ENCODE peak calls at places on chromosome 17, in seven cellular contexts. E is H1, Z is H9, X is neuronal stem cell, A is mesendoderm, T is mesenchymal stem cell, L is trophoblast cell. U is an unnamed sample.

GRCh38 chr17:72554508-72554907 is 433.7 kb downstream of the SOX9 start:
- DNase-seq in A (no peak), E (no peak), X (no peak), L (no peak), T (no peak), Z (no peak), U (no peak)

GRCh38 chr17:47692895-47693666 is 880 bp upstream of the TBKBP1 start:
- DNase-seq in E (no peak), T (peak), L (no peak), Z (peak), X (no peak), A (peak), U (no peak)

GRCh38 chr17:76497979-76498885 is 3.0 kb downstream of the RHBDF2 start:
- DNase-seq in X (no peak), Z (peak), A (peak), E (peak), T (peak), L (peak), U (peak)

GRCh38 chr17:50022463-50023130 is 27.6 kb upstream of the DLX3 start:
- DNase-seq in L (no peak), E (no peak), Z (no peak), A (no peak), T (peak), X (no peak), U (peak)

GRCh38 chr17:9645858-9646555 is 690 bp downstream of the USP43 start:
- DNase-seq in A (peak), T (peak), E (peak), Z (peak), L (peak), X (peak), U (no peak)

GRCh38 chr17:58968662-58969061 is 138.0 kb downstream of the TRIM37 start:
- DNase-seq in T (no peak), L (no peak), X (no peak), Z (no peak), E (no peak), A (no peak), U (peak)

GRCh38 chr17:41894791-41895331 is 23.9 kb downstream of the ACLY start:
- DNase-seq in X (no peak), T (peak), E (no peak), L (peak), A (peak), Z (no peak), U (peak)

GRCh38 chr17:6163632-6164319 is 93.6 kb downstream of the WSCD1 start:
- DNase-seq in Z (peak), X (no peak), T (no peak), E (no peak), A (no peak), L (no peak), U (no peak)

GRCh38 chr17:10033982-10034381 is 128.9 kb upstream of the RCVRN start:
- DNase-seq in X (no peak), T (no peak), E (no peak), L (no peak), Z (no peak), A (no peak), U (no peak)

GRCh38 chr17:77728022-77728671 is 230.4 kb upstream of the TNRC6C start:
- DNase-seq in E (peak), L (no peak), X (no peak), A (peak), Z (peak), T (no peak), U (no peak)

GRCh38 chr17:40339068-40339699 is 25.4 kb downstream of the GJD3 start:
- DNase-seq in E (no peak), X (no peak), T (no peak), A (no peak), Z (no peak), L (no peak), U (no peak)

GRCh38 chr17:57735707-57736106 is 9.4 kb downstream of the CCDC182 start:
- DNase-seq in L (no peak), A (peak), X (no peak), E (no peak), T (no peak), Z (peak), U (no peak)

GRCh38 chr17:6544770-6545169 is 11.6 kb downstream of the PITPNM3 start:
- DNase-seq in L (no peak), Z (peak), A (no peak), T (no peak), E (peak), X (no peak), U (no peak)

GRCh38 chr17:82841921-82842596 is 2.2 kb upstream of the ZNF750 start:
- DNase-seq in L (no peak), E (no peak), Z (no peak), A (no peak), X (no peak), T (no peak), U (no peak)

GRCh38 chr17:17874478-17874877 is 37.7 kb upstream of the SREBF1 start:
- DNase-seq in A (peak), X (no peak), T (peak), E (no peak), Z (no peak), L (peak), U (peak)

GRCh38 chr17:4858880-4859260 is 25.7 kb downstream of the MINK1 start:
- DNase-seq in T (no peak), A (peak), E (no peak), X (no peak), L (no peak), Z (peak), U (peak)

GRCh38 chr17:30234954-30235353 is 543 bp downstream of the SLC6A4 start:
- DNase-seq in Z (peak), L (no peak), E (no peak), T (no peak), A (no peak), X (no peak), U (no peak)

GRCh38 chr17:19945009-19945650 is 32.5 kb downstream of the AKAP10 start:
- DNase-seq in X (no peak), L (no peak), Z (no peak), T (no peak), A (no peak), E (no peak), U (no peak)

GRCh38 chr17:82243648-82244412 is 15.0 kb downstream of the SLC16A3 start:
- DNase-seq in L (no peak), Z (no peak), X (no peak), E (no peak), T (no peak), A (no peak), U (no peak)

GRCh38 chr17:80081596-80081995 is 19.8 kb upstream of the GAA start:
- DNase-seq in T (no peak), Z (no peak), E (no peak), A (no peak), X (no peak), L (no peak), U (no peak)
- H4K8ac ChIP-seq in T (no peak), Z (no peak), E (no peak), A (no peak), X (no peak), L (no peak), U (no peak)

GRCh38 chr17:65532491-65532890 is 29.0 kb downstream of the AXIN2 start:
- DNase-seq in Z (no peak), X (no peak), A (no peak), T (no peak), L (no peak), E (no peak), U (no peak)

GRCh38 chr17:65530985-65531507 is 30.4 kb downstream of the AXIN2 start:
- DNase-seq in A (peak), Z (peak), L (no peak), X (peak), E (no peak), T (no peak), U (peak)

GRCh38 chr17:65533056-65533745 is 28.2 kb downstream of the AXIN2 start:
- DNase-seq in T (no peak), E (no peak), A (no peak), L (no peak), X (no peak), Z (no peak), U (no peak)

GRCh38 chr17:65530158-65530984 is 31.1 kb downstream of the AXIN2 start:
- DNase-seq in E (no peak), L (peak), A (no peak), T (no peak), Z (no peak), X (no peak), U (no peak)

DNA sequence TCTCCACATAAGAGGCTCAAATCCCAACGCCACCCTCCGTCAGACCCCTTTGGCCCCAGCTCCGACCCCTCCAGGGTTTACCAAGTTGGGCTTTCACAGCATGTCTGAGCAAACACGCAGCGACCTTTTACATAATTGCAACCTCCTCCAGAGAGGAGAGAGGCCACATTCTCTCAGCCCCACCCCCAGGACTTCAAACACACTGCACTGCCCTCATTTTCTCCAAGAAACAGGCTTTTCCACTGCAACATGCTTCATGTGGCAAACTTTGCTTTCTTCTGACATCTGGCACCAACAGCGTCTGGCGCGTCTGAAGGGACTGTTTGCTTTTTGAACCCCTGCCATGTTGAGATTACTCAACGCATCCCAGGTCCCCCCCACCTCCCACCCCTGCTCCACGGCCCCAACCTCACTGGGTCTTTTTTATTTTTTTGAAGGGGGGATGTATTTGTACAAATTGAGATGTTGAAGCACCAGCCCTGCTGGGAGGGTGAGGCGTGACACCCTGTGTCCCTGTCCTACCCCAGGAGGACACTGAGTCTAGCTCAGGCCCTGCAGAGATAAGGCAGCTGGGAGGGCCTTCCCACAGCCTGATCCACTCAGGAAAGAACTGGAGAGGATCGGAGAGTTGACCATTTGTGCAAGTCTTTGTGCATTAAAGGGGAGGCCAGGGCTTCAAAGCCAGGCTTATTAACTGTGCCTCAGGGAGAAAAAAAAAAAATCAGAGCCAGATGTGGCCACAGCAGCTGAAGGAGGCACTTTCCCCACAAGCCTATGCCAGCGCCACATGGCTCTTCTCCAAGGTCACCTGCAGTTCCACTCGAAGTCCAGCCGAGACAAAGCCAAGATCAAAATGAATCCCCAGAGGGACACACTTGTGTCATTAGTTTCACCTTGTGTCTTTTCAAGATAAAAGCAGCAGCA is 29.7 kb downstream of the AXIN2 start:
- DNase-seq in E (no peak), L (peak), X (no peak), T (peak), Z (no peak), A (peak), U (peak)
- H4K8ac ChIP-seq in E (no peak), L (peak), X (no peak), T (no peak), Z (no peak), A (no peak), U (no peak)

DNA sequence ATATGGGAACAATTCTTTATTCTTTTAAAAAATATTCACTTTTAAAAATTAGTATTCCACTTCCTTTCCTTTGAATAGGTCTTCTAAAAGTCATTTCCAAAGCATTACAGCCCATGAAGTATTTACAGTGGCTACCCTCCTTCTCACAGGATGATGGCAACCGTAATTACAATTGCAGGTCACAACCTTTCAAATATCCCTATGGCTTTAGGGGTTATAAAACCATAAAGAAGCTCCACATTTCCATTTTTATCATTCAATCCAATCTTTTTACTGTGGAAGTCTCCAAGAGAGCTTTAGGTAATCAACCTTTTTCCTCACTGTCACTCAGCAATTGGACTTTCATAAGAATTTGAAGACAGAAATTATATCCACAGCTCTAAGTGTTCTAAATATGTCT is 488.9 kb upstream of the CA10 start:
- DNase-seq in A (no peak), T (no peak), L (no peak), E (no peak), Z (no peak), X (no peak), U (no peak)
- H4K8ac ChIP-seq in A (no peak), T (no peak), L (no peak), E (no peak), Z (no peak), X (no peak), U (no peak)

GRCh38 chr17:2483084-2483483 is 28.6 kb downstream of the METTL16 start:
- DNase-seq in A (no peak), Z (no peak), X (no peak), E (no peak), L (no peak), T (no peak), U (no peak)

GRCh38 chr17:2485970-2486369 is 25.7 kb downstream of the METTL16 start:
- DNase-seq in X (no peak), Z (no peak), L (no peak), A (no peak), E (no peak), T (no peak), U (no peak)

GRCh38 chr17:2487306-2487705 is 24.4 kb downstream of the METTL16 start:
- DNase-seq in L (no peak), T (no peak), E (no peak), X (no peak), Z (no peak), A (no peak), U (no peak)

GRCh38 chr17:2485543-2485942 is 26.1 kb downstream of the METTL16 start:
- DNase-seq in E (no peak), Z (no peak), A (no peak), X (no peak), L (peak), T (no peak), U (no peak)

DNA sequence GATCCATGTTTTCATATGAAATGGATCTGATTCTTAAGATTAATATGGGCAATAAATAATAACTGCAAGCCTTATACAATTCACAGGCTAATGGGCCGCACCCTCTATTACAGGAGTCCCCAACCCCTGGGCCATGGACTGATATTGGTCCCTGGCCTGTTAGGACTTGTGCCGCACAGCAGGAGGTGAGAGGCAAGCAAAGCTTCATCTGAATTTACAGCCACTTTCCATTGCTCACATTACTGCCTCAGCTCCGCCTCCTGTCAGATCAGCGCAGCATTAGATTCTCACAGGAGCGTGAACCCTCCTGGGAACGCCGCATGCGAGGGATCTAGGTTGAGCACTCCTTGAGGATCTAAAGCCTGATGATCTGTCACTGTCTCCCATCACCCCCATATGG is 26.8 kb downstream of the METTL16 start:
- DNase-seq in T (no peak), L (peak), Z (peak), X (no peak), A (peak), E (peak), U (no peak)
- H4K8ac ChIP-seq in T (no peak), L (no peak), Z (no peak), X (no peak), A (no peak), E (no peak), U (no peak)

U was measured in IMR-90.